ENCODE peak calls at places on chromosomes 12 and 14, in five cellular contexts. One of them, this sample, is unnamed.

GRCh38 chr14:24903337-24903736 is 146.6 kb downstream of the STXBP6 start:
- DNase-seq in psoas muscle: no peak
- DNase-seq in glomerular endothelial cell: no peak
- DNase-seq in EH: peak
- DNase-seq in body of pancreas: no peak
- DNase-seq in this sample: no peak

GRCh38 chr12:96502477-96502876 is 13.1 kb downstream of the CFAP54 start:
- DNase-seq in EH: no peak
- DNase-seq in glomerular endothelial cell: no peak
- DNase-seq in psoas muscle: no peak
- DNase-seq in body of pancreas: no peak
- DNase-seq in this sample: no peak

GRCh38 chr14:69701857-69702256 is 65.1 kb upstream of the SRSF5 start:
- DNase-seq in psoas muscle: no peak
- DNase-seq in EH: no peak
- DNase-seq in glomerular endothelial cell: no peak
- DNase-seq in body of pancreas: no peak
- DNase-seq in this sample: peak

GRCh38 chr12:33438890-33439586 is 581 bp downstream of the SYT10 start:
- DNase-seq in psoas muscle: no peak
- DNase-seq in glomerular endothelial cell: no peak
- DNase-seq in EH: no peak
- DNase-seq in body of pancreas: no peak
- DNase-seq in this sample: no peak

GRCh38 chr14:52175982-52176502 is 91.5 kb upstream of the PTGDR start:
- DNase-seq in psoas muscle: no peak
- DNase-seq in glomerular endothelial cell: no peak
- DNase-seq in body of pancreas: peak
- DNase-seq in EH: no peak
- DNase-seq in this sample: peak

GRCh38 chr14:104086210-104086660 is 735 bp downstream of the ASPG start:
- DNase-seq in body of pancreas: no peak
- DNase-seq in glomerular endothelial cell: no peak
- DNase-seq in EH: no peak
- DNase-seq in psoas muscle: peak
- DNase-seq in this sample: no peak

GRCh38 chr14:105945891-105946290 is 419.5 kb downstream of the TMEM121 start:
- DNase-seq in body of pancreas: peak
- DNase-seq in EH: no peak
- DNase-seq in psoas muscle: no peak
- DNase-seq in glomerular endothelial cell: no peak
- DNase-seq in this sample: no peak

GRCh38 chr14:77248666-77249065 is 22.3 kb downstream of the NGB start:
- DNase-seq in body of pancreas: no peak
- DNase-seq in glomerular endothelial cell: no peak
- DNase-seq in psoas muscle: peak
- DNase-seq in EH: peak
- DNase-seq in this sample: no peak

GRCh38 chr14:42687421-42687820 is 1080.7 kb downstream of the LRFN5 start:
- DNase-seq in EH: no peak
- DNase-seq in body of pancreas: no peak
- DNase-seq in psoas muscle: no peak
- DNase-seq in glomerular endothelial cell: no peak
- DNase-seq in this sample: no peak

GRCh38 chr12:66931091-66931490 is 252.2 kb upstream of the GRIP1 start:
- DNase-seq in glomerular endothelial cell: no peak
- DNase-seq in body of pancreas: no peak
- DNase-seq in psoas muscle: no peak
- DNase-seq in EH: no peak
- DNase-seq in this sample: no peak

GRCh38 chr14:95500772-95501401 is 15.6 kb downstream of the SYNE3 start:
- DNase-seq in EH: peak
- DNase-seq in glomerular endothelial cell: no peak
- DNase-seq in body of pancreas: no peak
- DNase-seq in psoas muscle: peak
- DNase-seq in this sample: no peak

GRCh38 chr14:22518073-22518472 is 71.0 kb downstream of the DAD1 start:
- DNase-seq in body of pancreas: no peak
- DNase-seq in EH: no peak
- DNase-seq in glomerular endothelial cell: no peak
- DNase-seq in psoas muscle: no peak
- DNase-seq in this sample: no peak

GRCh38 chr14:87993485-87993809 is 465 bp upstream of the GALC start:
- DNase-seq in psoas muscle: no peak
- DNase-seq in body of pancreas: no peak
- DNase-seq in glomerular endothelial cell: no peak
- DNase-seq in EH: no peak
- DNase-seq in this sample: no peak

GRCh38 chr14:91873476-91874265 is 6.3 kb upstream of the TC2N start:
- DNase-seq in EH: no peak
- DNase-seq in glomerular endothelial cell: no peak
- DNase-seq in psoas muscle: no peak
- DNase-seq in body of pancreas: peak
- DNase-seq in this sample: no peak

GRCh38 chr12:92696240-92696639 is 6.5 kb upstream of the PLEKHG7 start:
- DNase-seq in psoas muscle: peak
- DNase-seq in body of pancreas: no peak
- DNase-seq in glomerular endothelial cell: no peak
- DNase-seq in EH: peak
- DNase-seq in this sample: no peak

GRCh38 chr12:99609455-99610181 is 37.9 kb upstream of the GARIN6 start:
- DNase-seq in glomerular endothelial cell: no peak
- DNase-seq in EH: no peak
- DNase-seq in body of pancreas: no peak
- DNase-seq in psoas muscle: no peak
- DNase-seq in this sample: no peak